ENCODE peak calls at places on chromosomes 11 and 22, in nine cellular contexts. One of them, this sample, is unnamed. For H3K4me1, the result is how much of the 10 kb centered on the place peaks cover.

GRCh38 chr11:44357734-44358133 is 47.8 kb upstream of the ALX4 start:
- DNase-seq in Caco-2: no peak
- DNase-seq in thyroid gland: no peak
- DNase-seq in neural progenitor cell: no peak
- DNase-seq in pancreas: no peak
- DNase-seq in heart left ventricle: no peak
- DNase-seq in adrenal gland: no peak
- DNase-seq in mucosa of descending colon: no peak
- DNase-seq in IMR-90: no peak
- DNase-seq in this sample: no peak

GRCh38 chr22:22210375-22210774 is 34.2 kb upstream of the VPREB1 start:
- DNase-seq in Caco-2: no peak
- DNase-seq in thyroid gland: no peak
- DNase-seq in neural progenitor cell: no peak
- DNase-seq in pancreas: no peak
- DNase-seq in heart left ventricle: no peak
- DNase-seq in adrenal gland: no peak
- DNase-seq in mucosa of descending colon: no peak
- DNase-seq in IMR-90: peak
- DNase-seq in this sample: no peak

GRCh38 chr11:60084866-60085265 is 3.6 kb upstream of the MS4A2 start:
- DNase-seq in Caco-2: no peak
- DNase-seq in thyroid gland: no peak
- DNase-seq in neural progenitor cell: no peak
- DNase-seq in pancreas: no peak
- DNase-seq in heart left ventricle: no peak
- DNase-seq in adrenal gland: no peak
- DNase-seq in mucosa of descending colon: no peak
- DNase-seq in IMR-90: no peak
- DNase-seq in this sample: no peak

GRCh38 chr11:104546486-104546885 is 351.8 kb downstream of the CASP12 start:
- DNase-seq in Caco-2: no peak
- DNase-seq in thyroid gland: no peak
- DNase-seq in neural progenitor cell: no peak
- DNase-seq in pancreas: no peak
- DNase-seq in heart left ventricle: no peak
- DNase-seq in adrenal gland: no peak
- DNase-seq in mucosa of descending colon: no peak
- DNase-seq in IMR-90: no peak
- DNase-seq in this sample: no peak

GRCh38 chr11:8867035-8867434 is 44.0 kb upstream of the AKIP1 start:
- DNase-seq in Caco-2: no peak
- DNase-seq in thyroid gland: no peak
- DNase-seq in neural progenitor cell: no peak
- DNase-seq in pancreas: no peak
- DNase-seq in heart left ventricle: no peak
- DNase-seq in adrenal gland: no peak
- DNase-seq in mucosa of descending colon: no peak
- DNase-seq in IMR-90: peak
- DNase-seq in this sample: no peak

GRCh38 chr11:68582416-68583046 is 101.8 kb upstream of the GAL start:
- DNase-seq in Caco-2: no peak
- DNase-seq in thyroid gland: peak
- DNase-seq in neural progenitor cell: no peak
- DNase-seq in pancreas: no peak
- DNase-seq in heart left ventricle: peak
- DNase-seq in adrenal gland: no peak
- DNase-seq in mucosa of descending colon: no peak
- DNase-seq in IMR-90: no peak
- DNase-seq in this sample: no peak

GRCh38 chr11:27357250-27357649 is 5.8 kb downstream of the CCDC34 start:
- DNase-seq in Caco-2: no peak
- DNase-seq in thyroid gland: peak
- DNase-seq in neural progenitor cell: no peak
- DNase-seq in pancreas: no peak
- DNase-seq in heart left ventricle: no peak
- DNase-seq in adrenal gland: no peak
- DNase-seq in mucosa of descending colon: no peak
- DNase-seq in IMR-90: no peak
- DNase-seq in this sample: no peak

GRCh38 chr11:128288368-128288767 is 299.0 kb downstream of the ETS1 start:
- DNase-seq in Caco-2: no peak
- DNase-seq in thyroid gland: no peak
- DNase-seq in neural progenitor cell: no peak
- DNase-seq in pancreas: no peak
- DNase-seq in heart left ventricle: no peak
- DNase-seq in adrenal gland: no peak
- DNase-seq in mucosa of descending colon: no peak
- DNase-seq in IMR-90: peak
- DNase-seq in this sample: no peak

GRCh38 chr22:42933783-42934144 is 76.7 kb upstream of the ARFGAP3 start:
- DNase-seq in Caco-2: no peak
- DNase-seq in thyroid gland: no peak
- DNase-seq in neural progenitor cell: no peak
- DNase-seq in pancreas: no peak
- DNase-seq in heart left ventricle: no peak
- DNase-seq in adrenal gland: no peak
- DNase-seq in mucosa of descending colon: no peak
- DNase-seq in IMR-90: peak
- DNase-seq in this sample: no peak

GRCh38 chr22:42932857-42933782 is 76.0 kb upstream of the ARFGAP3 start:
- DNase-seq in Caco-2: no peak
- DNase-seq in thyroid gland: peak
- DNase-seq in neural progenitor cell: no peak
- DNase-seq in pancreas: no peak
- DNase-seq in heart left ventricle: peak
- DNase-seq in adrenal gland: no peak
- DNase-seq in mucosa of descending colon: no peak
- DNase-seq in IMR-90: peak
- DNase-seq in this sample: no peak

GRCh38 chr22:42932197-42932519 is 75.1 kb upstream of the ARFGAP3 start:
- DNase-seq in Caco-2: no peak
- DNase-seq in thyroid gland: no peak
- DNase-seq in neural progenitor cell: no peak
- DNase-seq in pancreas: no peak
- DNase-seq in heart left ventricle: no peak
- DNase-seq in adrenal gland: no peak
- DNase-seq in mucosa of descending colon: no peak
- DNase-seq in IMR-90: no peak
- DNase-seq in this sample: no peak

GRCh38 chr22:42931421-42932196 is 74.5 kb upstream of the ARFGAP3 start:
- DNase-seq in Caco-2: no peak
- DNase-seq in thyroid gland: no peak
- DNase-seq in neural progenitor cell: no peak
- DNase-seq in pancreas: no peak
- DNase-seq in heart left ventricle: no peak
- DNase-seq in adrenal gland: no peak
- DNase-seq in mucosa of descending colon: no peak
- DNase-seq in IMR-90: peak
- DNase-seq in this sample: no peak

DNA sequence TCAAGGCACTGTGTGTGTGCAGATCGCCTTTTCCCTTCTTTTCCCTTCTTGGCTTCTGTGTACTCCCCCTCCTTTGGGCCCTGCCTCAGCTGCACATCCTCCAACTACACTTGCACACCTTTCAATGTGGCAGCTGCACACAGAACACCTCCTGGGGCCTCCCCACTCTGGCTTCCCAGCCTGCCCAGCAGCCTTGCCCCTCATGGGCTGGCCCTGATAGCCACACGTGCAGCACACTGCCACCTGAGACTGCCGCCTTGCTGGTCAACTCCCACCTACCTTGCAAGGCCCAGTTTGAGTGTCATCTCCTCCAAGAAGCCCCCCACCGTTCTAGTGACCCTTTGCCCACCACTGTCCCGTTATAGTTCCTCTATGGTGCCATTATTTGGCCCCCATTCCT is 77.3 kb upstream of the ARFGAP3 start:
- DNase-seq in Caco-2: no peak
- DNase-seq in thyroid gland: no peak
- DNase-seq in neural progenitor cell: no peak
- DNase-seq in pancreas: no peak
- DNase-seq in heart left ventricle: no peak
- DNase-seq in adrenal gland: no peak
- DNase-seq in mucosa of descending colon: no peak
- DNase-seq in IMR-90: no peak
- DNase-seq in this sample: no peak
- H3K4me3 ChIP-seq in Caco-2: no peak
- H3K4me3 ChIP-seq in thyroid gland: no peak
- H3K4me3 ChIP-seq in neural progenitor cell: no peak
- H3K4me3 ChIP-seq in pancreas: no peak
- H3K4me3 ChIP-seq in heart left ventricle: no peak
- H3K4me3 ChIP-seq in adrenal gland: no peak
- H3K4me3 ChIP-seq in mucosa of descending colon: no peak
- H3K4me3 ChIP-seq in IMR-90: no peak
- H3K4me3 ChIP-seq in this sample: no peak

DNA sequence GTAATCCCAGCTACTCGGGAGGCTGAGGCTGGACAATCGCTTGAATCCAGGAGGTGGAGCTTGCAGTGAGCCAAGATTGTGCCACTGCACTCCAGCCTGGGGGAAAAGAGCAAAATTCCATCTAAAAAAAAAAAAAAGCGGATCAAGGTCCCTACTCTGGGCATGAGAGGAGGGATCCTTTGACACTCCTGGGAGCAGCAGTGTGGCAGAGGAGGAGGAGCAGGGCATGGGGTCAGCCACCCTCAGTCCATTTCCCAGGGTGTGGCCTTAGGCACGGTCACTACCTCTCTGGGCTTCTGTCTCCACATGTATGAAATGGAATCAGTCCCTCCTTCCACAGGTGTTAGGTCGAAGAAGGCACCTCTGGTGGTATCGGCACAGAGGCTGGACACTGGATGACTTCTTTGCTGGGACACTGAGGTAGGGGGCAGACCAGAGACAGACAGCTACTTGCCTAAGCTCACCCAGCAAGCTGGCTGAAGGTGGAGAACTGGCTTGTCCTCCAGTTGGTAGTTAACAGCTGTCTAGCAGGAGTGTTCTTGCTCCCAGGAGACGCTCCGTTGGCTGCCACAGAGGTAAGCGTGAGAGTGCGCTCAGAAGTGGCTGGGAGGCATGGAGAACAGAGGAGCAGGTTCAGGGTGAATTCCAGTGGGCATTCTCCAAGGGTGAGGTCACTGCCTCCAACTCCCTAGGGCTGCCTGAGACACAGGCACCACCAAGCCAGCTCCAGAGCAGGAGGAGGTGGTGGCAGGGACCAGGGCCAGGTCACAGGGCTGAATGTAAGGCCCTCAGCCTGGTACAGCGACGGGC is 19.6 kb downstream of the TXN2 start:
- DNase-seq in Caco-2: peak
- DNase-seq in thyroid gland: peak
- DNase-seq in neural progenitor cell: no peak
- DNase-seq in pancreas: peak
- DNase-seq in heart left ventricle: peak
- DNase-seq in adrenal gland: no peak
- DNase-seq in mucosa of descending colon: no peak
- DNase-seq in IMR-90: peak
- DNase-seq in this sample: peak
- H3K4me1 ChIP-seq in Caco-2: half or more
- H3K4me1 ChIP-seq in thyroid gland: under half
- H3K4me1 ChIP-seq in neural progenitor cell: under half
- H3K4me1 ChIP-seq in pancreas: under half
- H3K4me1 ChIP-seq in heart left ventricle: half or more
- H3K4me1 ChIP-seq in adrenal gland: under half
- H3K4me1 ChIP-seq in mucosa of descending colon: under half
- H3K4me1 ChIP-seq in IMR-90: under half
- H3K4me1 ChIP-seq in this sample: half or more

GRCh38 chr22:31496735-31497146 is 405 bp downstream of the SFI1 start:
- DNase-seq in Caco-2: no peak
- DNase-seq in thyroid gland: no peak
- DNase-seq in neural progenitor cell: no peak
- DNase-seq in pancreas: peak
- DNase-seq in heart left ventricle: peak
- DNase-seq in adrenal gland: peak
- DNase-seq in mucosa of descending colon: peak
- DNase-seq in IMR-90: no peak
- DNase-seq in this sample: peak

GRCh38 chr22:31492151-31492550 is 2.5 kb upstream of the EIF4ENIF1 start:
- DNase-seq in Caco-2: no peak
- DNase-seq in thyroid gland: no peak
- DNase-seq in neural progenitor cell: no peak
- DNase-seq in pancreas: no peak
- DNase-seq in heart left ventricle: no peak
- DNase-seq in adrenal gland: no peak
- DNase-seq in mucosa of descending colon: no peak
- DNase-seq in IMR-90: no peak
- DNase-seq in this sample: no peak

GRCh38 chr22:31495343-31495742 is 993 bp upstream of the SFI1 start:
- DNase-seq in Caco-2: no peak
- DNase-seq in thyroid gland: no peak
- DNase-seq in neural progenitor cell: no peak
- DNase-seq in pancreas: no peak
- DNase-seq in heart left ventricle: no peak
- DNase-seq in adrenal gland: no peak
- DNase-seq in mucosa of descending colon: no peak
- DNase-seq in IMR-90: no peak
- DNase-seq in this sample: no peak

GRCh38 chr22:31497148-31497938 is 1.0 kb downstream of the SFI1 start:
- DNase-seq in Caco-2: no peak
- DNase-seq in thyroid gland: no peak
- DNase-seq in neural progenitor cell: no peak
- DNase-seq in pancreas: no peak
- DNase-seq in heart left ventricle: no peak
- DNase-seq in adrenal gland: no peak
- DNase-seq in mucosa of descending colon: no peak
- DNase-seq in IMR-90: no peak
- DNase-seq in this sample: no peak

GRCh38 chr22:31496007-31496734 is at the start of gene SFI1:
- DNase-seq in Caco-2: peak
- DNase-seq in thyroid gland: peak
- DNase-seq in neural progenitor cell: peak
- DNase-seq in pancreas: peak
- DNase-seq in heart left ventricle: peak
- DNase-seq in adrenal gland: peak
- DNase-seq in mucosa of descending colon: peak
- DNase-seq in IMR-90: peak
- DNase-seq in this sample: peak
- TF ChIP-seq CTCF in Caco-2: peak
- TF ChIP-seq CTCF in thyroid gland: no peak
- TF ChIP-seq CTCF in neural progenitor cell: peak
- TF ChIP-seq CTCF in pancreas: no peak
- TF ChIP-seq CTCF in heart left ventricle: peak
- TF ChIP-seq CTCF in adrenal gland: peak
- TF ChIP-seq CTCF in mucosa of descending colon: no peak
- TF ChIP-seq CTCF in IMR-90: peak
- TF ChIP-seq CTCF in this sample: peak

GRCh38 chr22:42203609-42204008 is 66.8 kb downstream of the TCF20 start:
- DNase-seq in Caco-2: no peak
- DNase-seq in thyroid gland: no peak
- DNase-seq in neural progenitor cell: no peak
- DNase-seq in pancreas: no peak
- DNase-seq in heart left ventricle: no peak
- DNase-seq in adrenal gland: no peak
- DNase-seq in mucosa of descending colon: no peak
- DNase-seq in IMR-90: no peak
- DNase-seq in this sample: no peak

GRCh38 chr22:42207918-42208317 is 62.5 kb downstream of the TCF20 start:
- DNase-seq in Caco-2: no peak
- DNase-seq in thyroid gland: no peak
- DNase-seq in neural progenitor cell: no peak
- DNase-seq in pancreas: no peak
- DNase-seq in heart left ventricle: no peak
- DNase-seq in adrenal gland: no peak
- DNase-seq in mucosa of descending colon: no peak
- DNase-seq in IMR-90: no peak
- DNase-seq in this sample: no peak

GRCh38 chr22:42202669-42203068 is 67.8 kb downstream of the TCF20 start:
- DNase-seq in Caco-2: no peak
- DNase-seq in thyroid gland: no peak
- DNase-seq in neural progenitor cell: no peak
- DNase-seq in pancreas: no peak
- DNase-seq in heart left ventricle: no peak
- DNase-seq in adrenal gland: peak
- DNase-seq in mucosa of descending colon: no peak
- DNase-seq in IMR-90: peak
- DNase-seq in this sample: no peak

DNA sequence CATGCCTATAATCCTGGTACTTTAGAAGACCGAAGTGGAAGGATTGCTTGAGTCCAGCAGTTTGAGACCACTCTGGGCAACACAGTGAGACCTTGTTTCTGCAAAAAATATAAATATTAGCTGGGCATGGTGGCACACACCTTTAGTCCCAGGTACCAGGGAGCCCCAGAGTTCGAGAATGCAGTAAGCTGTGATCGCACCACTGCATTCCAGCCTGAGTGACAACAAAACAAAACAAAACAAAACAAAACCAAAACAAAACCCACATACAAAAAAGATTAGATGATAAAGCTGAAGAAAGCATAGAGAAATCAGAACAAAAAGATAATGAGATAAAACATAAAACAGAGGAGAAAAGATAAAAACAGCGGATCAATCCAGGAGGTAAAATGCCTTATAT is 62.1 kb downstream of the TCF20 start:
- DNase-seq in Caco-2: no peak
- DNase-seq in thyroid gland: no peak
- DNase-seq in neural progenitor cell: no peak
- DNase-seq in pancreas: no peak
- DNase-seq in heart left ventricle: no peak
- DNase-seq in adrenal gland: no peak
- DNase-seq in mucosa of descending colon: no peak
- DNase-seq in IMR-90: no peak
- DNase-seq in this sample: no peak
- H3K4me3 ChIP-seq in Caco-2: no peak
- H3K4me3 ChIP-seq in thyroid gland: no peak
- H3K4me3 ChIP-seq in neural progenitor cell: no peak
- H3K4me3 ChIP-seq in pancreas: no peak
- H3K4me3 ChIP-seq in heart left ventricle: no peak
- H3K4me3 ChIP-seq in adrenal gland: no peak
- H3K4me3 ChIP-seq in mucosa of descending colon: no peak
- H3K4me3 ChIP-seq in IMR-90: no peak
- H3K4me3 ChIP-seq in this sample: no peak

This sample was measured in psoas muscle.